ENCODE peak calls at places on chromosomes 5 and 9, in four cellular contexts. J is H54; D is activated T-helper 2 cell treated with anti-CD3 and anti-CD28 coated beads, Interferon-gamma antibody, Interleukin-2, Interleukin-4, amounts not matched to agents 10 μg/mL and 5 μg/mL and 100 μg/mL, durations not matched to agents 14 hours and 24 hours and 36 hours; P is cardiac muscle cell. X is an unnamed sample.

GRCh38 chr9:14209399-14209990 is 104.4 kb downstream of the NFIB start:
- DNase-seq in J (no peak), D (no peak), P (no peak), X (no peak)

GRCh38 chr9:82764270-82764669 is 298.7 kb downstream of the RASEF start:
- DNase-seq in J (no peak), D (no peak), P (no peak), X (no peak)

GRCh38 chr5:164475339-164475977 is 970.0 kb downstream of the MAT2B start:
- DNase-seq in J (no peak), D (no peak), P (peak; percentile 29), X (no peak)

GRCh38 chr9:5111696-5112095 is 73.7 kb downstream of the INSL6 start:
- DNase-seq in J (no peak), D (no peak), P (no peak), X (no peak)

GRCh38 chr5:155027993-155028629 is 14.6 kb downstream of the KIF4B start:
- DNase-seq in J (no peak), D (no peak), P (no peak), X (peak; percentile 54)

GRCh38 chr9:88390371-88390990 is 2.2 kb downstream of the SPIN1 start:
- DNase-seq in J (no peak), D (no peak), P (no peak), X (no peak)

GRCh38 chr5:3980146-3980545 is 384.5 kb downstream of the IRX1 start:
- DNase-seq in J (no peak), D (no peak), P (no peak), X (no peak)

GRCh38 chr5:38681024-38681805 is 124.8 kb upstream of the LIFR start:
- DNase-seq in J (no peak), D (no peak), P (no peak), X (no peak)

GRCh38 chr5:128158342-128158741 is 74.8 kb downstream of the SLC12A2 start:
- DNase-seq in J (no peak), D (no peak), P (no peak), X (no peak)

GRCh38 chr5:164498393-164498792 is 993.0 kb downstream of the MAT2B start:
- DNase-seq in J (no peak), D (no peak), P (no peak), X (no peak)

GRCh38 chr9:13427587-13427986 is 148.1 kb upstream of the MPDZ start:
- DNase-seq in J (no peak), D (no peak), P (peak; percentile 73), X (peak; percentile 43)

GRCh38 chr5:137834498-137834897 is 33.2 kb upstream of the MYOT start:
- DNase-seq in J (no peak), D (no peak), P (no peak), X (no peak)

GRCh38 chr5:102778478-102778877 is 23.4 kb downstream of the PAM start:
- DNase-seq in J (no peak), D (no peak), P (no peak), X (no peak)

GRCh38 chr9:112012026-112012902 is 115.7 kb downstream of the UGCG start:
- DNase-seq in J (peak; percentile 57), D (no peak), P (no peak), X (no peak)

GRCh38 chr9:136713555-136713949 is 1.2 kb downstream of the DIPK1B start:
- DNase-seq in J (no peak), D (no peak), P (no peak), X (peak; percentile 66)

GRCh38 chr5:673140-673836 is 19.9 kb downstream of the TPPP start:
- DNase-seq in J (no peak), D (no peak), P (no peak), X (no peak)

GRCh38 chr5:72925336-72926010 is 30.4 kb upstream of the FCHO2 start:
- DNase-seq in J (no peak), D (no peak), P (no peak), X (no peak)

GRCh38 chr5:65630981-65631380 is 6.2 kb downstream of the SHLD3 start:
- DNase-seq in J (no peak), D (no peak), P (no peak), X (no peak)

GRCh38 chr9:126788046-126788445 is 16.8 kb upstream of the ZBTB43 start:
- DNase-seq in J (no peak), D (no peak), P (no peak), X (no peak)

GRCh38 chr9:127788337-127789011 is 2.6 kb downstream of the CDK9 start:
- DNase-seq in J (no peak), D (no peak), P (no peak), X (no peak)

GRCh38 chr5:102547161-102547560 is 48.4 kb upstream of the SLCO6A1 start:
- DNase-seq in J (no peak), D (no peak), P (no peak), X (no peak)

GRCh38 chr5:113354056-113354455 is 80.7 kb downstream of the TSSK1B start:
- DNase-seq in J (no peak), D (no peak), P (peak; percentile 26), X (no peak)

GRCh38 chr5:76999451-76999850 is 30.8 kb upstream of the AGGF1 start:
- DNase-seq in J (peak; percentile 54), D (no peak), P (no peak), X (no peak)

GRCh38 chr9:130348341-130348740 is 82.8 kb downstream of the HMCN2 start:
- DNase-seq in J (no peak), D (no peak), P (no peak), X (no peak)

GRCh38 chr9:121844090-121844489 is 192.7 kb downstream of the DAB2IP start:
- DNase-seq in J (no peak), D (no peak), P (no peak), X (no peak)

GRCh38 chr9:73264636-73265035 is 113.0 kb downstream of the ANXA1 start:
- DNase-seq in J (no peak), D (no peak), P (no peak), X (no peak)

GRCh38 chr5:66710557-66710956 is 114.4 kb downstream of the MAST4 start:
- DNase-seq in J (no peak), D (no peak), P (no peak), X (no peak)

GRCh38 chr9:107243757-107244156 is 39.3 kb upstream of the RAD23B start:
- DNase-seq in J (peak; percentile 40), D (no peak), P (no peak), X (no peak)

GRCh38 chr9:112361602-112362001 is 18.3 kb upstream of the HSDL2 start:
- DNase-seq in J (no peak), D (no peak), P (peak; percentile 52), X (no peak)

GRCh38 chr9:94081864-94082468 is 2.3 kb upstream of the PTPDC1 start:
- DNase-seq in J (no peak), D (no peak), P (no peak), X (no peak)

GRCh38 chr9:124139001-124139400 is 118.7 kb upstream of the NEK6 start:
- DNase-seq in J (no peak), D (no peak), P (no peak), X (no peak)

GRCh38 chr5:115571441-115571878 is 26.9 kb upstream of the FEM1C start:
- DNase-seq in J (no peak), D (no peak), P (no peak), X (peak; percentile 7)

GRCh38 chr9:87570000-87570834 is 72.5 kb downstream of the DAPK1 start:
- DNase-seq in J (no peak), D (no peak), P (no peak), X (no peak)

GRCh38 chr5:32673272-32673671 is 37.8 kb upstream of the NPR3 start:
- DNase-seq in J (no peak), D (no peak), P (no peak), X (no peak)

GRCh38 chr5:7261049-7261448 is 134.9 kb upstream of the ADCY2 start:
- DNase-seq in J (peak; percentile 18), D (no peak), P (peak; percentile 73), X (peak; percentile 25)

X was measured in COR-L47.